ENCODE peak calls at places on chromosomes 4 and X, in five cellular contexts. One of them, this sample, is unnamed. For H3K4me1, the result is how much of the 10 kb centered on the place peaks cover.

GRCh38 chr4:7564242-7564641 is 129.5 kb upstream of the PSAPL1 start:
- DNase-seq in pancreas: no peak
- DNase-seq in CD8-positive, alpha-beta T cell: no peak
- DNase-seq in upper lobe of right lung: no peak
- DNase-seq in Peyer's patch: no peak
- DNase-seq in this sample: no peak

GRCh38 chr4:140861359-140862181 is 105.4 kb upstream of the TBC1D9 start:
- DNase-seq in CD8-positive, alpha-beta T cell: peak
- DNase-seq in pancreas: no peak
- DNase-seq in upper lobe of right lung: no peak
- DNase-seq in Peyer's patch: no peak
- DNase-seq in this sample: peak

GRCh38 chr4:120770897-120771296 is 151.6 kb downstream of the PRDM5 start:
- DNase-seq in pancreas: no peak
- DNase-seq in CD8-positive, alpha-beta T cell: no peak
- DNase-seq in Peyer's patch: no peak
- DNase-seq in upper lobe of right lung: no peak
- DNase-seq in this sample: no peak

GRCh38 chrX:118974088-118974907 is at the start of gene LONRF3:
- DNase-seq in upper lobe of right lung: peak
- DNase-seq in pancreas: peak
- DNase-seq in Peyer's patch: peak
- DNase-seq in CD8-positive, alpha-beta T cell: peak
- DNase-seq in this sample: peak

GRCh38 chrX:700936-701335 is 70.3 kb downstream of the SHOX start:
- DNase-seq in Peyer's patch: no peak
- DNase-seq in upper lobe of right lung: no peak
- DNase-seq in CD8-positive, alpha-beta T cell: no peak
- DNase-seq in pancreas: no peak
- DNase-seq in this sample: no peak

GRCh38 chr4:7042697-7043464 is at the start of gene TADA2B:
- DNase-seq in Peyer's patch: peak
- DNase-seq in upper lobe of right lung: peak
- DNase-seq in pancreas: peak
- DNase-seq in CD8-positive, alpha-beta T cell: peak
- DNase-seq in this sample: peak

GRCh38 chr4:186775867-186776266 is 52.2 kb upstream of the FAT1 start:
- DNase-seq in Peyer's patch: no peak
- DNase-seq in pancreas: no peak
- DNase-seq in CD8-positive, alpha-beta T cell: no peak
- DNase-seq in upper lobe of right lung: no peak
- DNase-seq in this sample: no peak

GRCh38 chr4:661231-661630 is 12.8 kb downstream of the ATP5ME start:
- DNase-seq in upper lobe of right lung: no peak
- DNase-seq in Peyer's patch: no peak
- DNase-seq in CD8-positive, alpha-beta T cell: no peak
- DNase-seq in pancreas: no peak
- DNase-seq in this sample: no peak

GRCh38 chr4:140243345-140243753 is 89.4 kb upstream of the MAML3 start:
- DNase-seq in Peyer's patch: peak
- DNase-seq in pancreas: no peak
- DNase-seq in upper lobe of right lung: peak
- DNase-seq in CD8-positive, alpha-beta T cell: peak
- DNase-seq in this sample: no peak

DNA sequence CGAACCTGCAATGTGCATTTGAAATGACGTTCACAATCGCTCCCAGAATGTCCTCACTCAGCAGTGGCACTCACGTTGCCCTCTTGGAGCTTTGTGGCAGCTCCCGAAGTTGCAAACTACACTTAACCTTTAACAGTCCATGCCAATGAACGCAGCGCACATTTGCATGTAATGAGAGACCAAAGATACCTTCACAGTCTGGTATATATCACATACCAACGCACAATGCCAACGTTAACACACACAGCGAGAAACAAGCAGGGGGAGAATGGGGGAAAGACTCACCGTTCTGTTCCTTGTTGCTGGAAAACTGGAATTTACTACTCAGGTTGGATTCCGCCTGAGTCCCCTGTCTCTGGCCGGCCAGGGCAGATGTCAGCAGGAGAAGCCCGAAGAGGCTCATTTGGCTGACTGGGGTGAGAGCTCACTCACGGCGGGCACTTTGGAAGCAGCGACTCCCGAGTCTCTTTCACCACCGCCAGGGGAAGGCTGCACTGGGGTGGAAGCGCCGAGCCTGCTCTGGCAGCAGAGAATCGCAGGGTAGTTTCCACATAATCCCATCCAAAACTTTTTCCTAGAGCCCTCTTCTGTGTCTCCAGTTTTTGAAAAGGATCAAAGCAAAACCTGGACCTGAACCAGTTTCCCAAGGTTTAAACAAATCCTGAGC is 965 bp downstream of the PDGFC start:
- DNase-seq in Peyer's patch: peak
- DNase-seq in CD8-positive, alpha-beta T cell: no peak
- DNase-seq in pancreas: peak
- DNase-seq in upper lobe of right lung: peak
- DNase-seq in this sample: peak
- TF ChIP-seq CTCF in Peyer's patch: peak
- TF ChIP-seq CTCF in CD8-positive, alpha-beta T cell: no peak
- TF ChIP-seq CTCF in pancreas: peak
- TF ChIP-seq CTCF in upper lobe of right lung: peak
- TF ChIP-seq CTCF in this sample: peak

DNA sequence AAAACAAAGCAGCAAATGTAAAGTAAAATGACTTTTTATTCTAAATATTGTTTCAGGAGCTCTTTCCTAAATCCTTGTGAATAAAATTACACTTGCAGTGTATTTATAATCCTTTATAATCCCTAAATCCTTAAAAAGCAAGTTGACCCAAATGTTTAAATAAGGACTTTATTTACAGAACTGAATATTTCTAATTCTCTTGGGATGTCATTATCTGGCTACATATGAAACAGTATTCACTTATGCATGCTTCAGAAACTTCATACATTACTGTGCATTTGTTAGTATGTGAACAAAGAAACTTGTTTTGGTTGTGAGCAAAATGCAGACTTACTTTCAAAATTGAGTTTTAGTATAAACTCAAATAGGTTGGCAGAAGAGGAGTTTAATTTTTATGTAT is 49.2 kb downstream of the PTTG2 start:
- DNase-seq in CD8-positive, alpha-beta T cell: no peak
- DNase-seq in pancreas: no peak
- DNase-seq in upper lobe of right lung: no peak
- DNase-seq in Peyer's patch: no peak
- DNase-seq in this sample: no peak
- H3K4me1 ChIP-seq in CD8-positive, alpha-beta T cell: under half
- H3K4me1 ChIP-seq in pancreas: under half
- H3K4me1 ChIP-seq in upper lobe of right lung: under half
- H3K4me1 ChIP-seq in Peyer's patch: under half
- H3K4me1 ChIP-seq in this sample: under half

DNA sequence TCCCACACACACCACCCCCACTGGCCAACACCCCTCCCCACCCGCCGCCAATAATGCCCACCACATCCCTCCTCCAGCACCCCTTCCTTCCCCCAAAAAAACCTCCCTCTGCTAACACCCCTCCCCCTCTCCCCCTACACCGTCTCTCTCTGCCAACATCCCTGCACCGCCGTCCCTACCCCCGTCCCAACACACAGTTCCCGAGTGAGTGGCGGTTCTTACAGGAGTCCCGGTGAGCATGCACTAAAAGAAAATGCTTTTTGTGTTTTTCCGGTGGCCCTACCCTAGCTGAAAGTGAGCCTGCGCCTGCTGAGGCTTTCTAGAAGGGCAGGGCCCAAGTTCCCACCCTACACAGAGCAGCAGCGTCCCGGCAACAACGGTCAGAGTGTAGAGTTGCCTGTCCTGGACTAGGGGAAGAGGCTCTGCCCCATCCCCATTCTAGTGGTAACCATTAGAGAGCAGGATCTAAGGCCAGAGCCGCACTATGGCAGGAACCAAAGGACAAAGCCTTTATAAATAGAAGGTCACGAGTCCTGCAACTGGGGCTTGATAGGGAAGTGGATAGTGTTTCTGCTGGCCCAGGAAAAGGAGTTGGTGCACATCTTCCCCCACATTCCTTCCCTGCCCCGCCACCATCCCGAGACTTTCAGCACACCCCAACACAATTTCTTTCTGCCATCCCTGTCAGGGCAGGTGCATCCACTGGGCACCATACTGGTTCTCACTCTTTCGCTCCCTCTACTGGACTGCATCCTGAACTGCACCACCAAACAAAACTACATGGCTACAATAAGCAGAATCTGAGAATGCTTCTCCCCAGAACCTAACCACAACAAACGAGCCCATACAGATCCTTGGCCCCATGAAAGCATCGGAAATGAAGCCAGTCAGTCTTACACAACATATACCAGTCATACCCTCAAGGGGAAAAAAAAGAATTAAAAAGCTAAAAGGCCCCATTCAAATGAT is 78.1 kb upstream of the PAGE3 start:
- DNase-seq in CD8-positive, alpha-beta T cell: peak
- DNase-seq in pancreas: no peak
- DNase-seq in Peyer's patch: no peak
- DNase-seq in upper lobe of right lung: no peak
- DNase-seq in this sample: no peak
- TF ChIP-seq CTCF in CD8-positive, alpha-beta T cell: no peak
- TF ChIP-seq CTCF in pancreas: peak
- TF ChIP-seq CTCF in Peyer's patch: peak
- TF ChIP-seq CTCF in upper lobe of right lung: peak
- TF ChIP-seq CTCF in this sample: peak

GRCh38 chr4:169254546-169254983 is 16.2 kb downstream of the SH3RF1 start:
- DNase-seq in CD8-positive, alpha-beta T cell: no peak
- DNase-seq in pancreas: no peak
- DNase-seq in upper lobe of right lung: no peak
- DNase-seq in Peyer's patch: no peak
- DNase-seq in this sample: peak

GRCh38 chr4:169252339-169253086 is 18.2 kb downstream of the SH3RF1 start:
- DNase-seq in pancreas: no peak
- DNase-seq in upper lobe of right lung: no peak
- DNase-seq in Peyer's patch: no peak
- DNase-seq in CD8-positive, alpha-beta T cell: no peak
- DNase-seq in this sample: no peak

GRCh38 chr4:169253087-169253675 is 17.6 kb downstream of the SH3RF1 start:
- DNase-seq in upper lobe of right lung: no peak
- DNase-seq in CD8-positive, alpha-beta T cell: no peak
- DNase-seq in Peyer's patch: no peak
- DNase-seq in pancreas: no peak
- DNase-seq in this sample: no peak

GRCh38 chr4:169256101-169256612 is 14.6 kb downstream of the SH3RF1 start:
- DNase-seq in upper lobe of right lung: no peak
- DNase-seq in Peyer's patch: no peak
- DNase-seq in CD8-positive, alpha-beta T cell: no peak
- DNase-seq in pancreas: no peak
- DNase-seq in this sample: no peak

GRCh38 chr4:169253904-169254303 is 16.9 kb downstream of the SH3RF1 start:
- DNase-seq in CD8-positive, alpha-beta T cell: no peak
- DNase-seq in pancreas: no peak
- DNase-seq in upper lobe of right lung: no peak
- DNase-seq in Peyer's patch: no peak
- DNase-seq in this sample: no peak
- H3K4me1 ChIP-seq in CD8-positive, alpha-beta T cell: under half
- H3K4me1 ChIP-seq in pancreas: under half
- H3K4me1 ChIP-seq in upper lobe of right lung: half or more
- H3K4me1 ChIP-seq in Peyer's patch: under half
- H3K4me1 ChIP-seq in this sample: half or more

DNA sequence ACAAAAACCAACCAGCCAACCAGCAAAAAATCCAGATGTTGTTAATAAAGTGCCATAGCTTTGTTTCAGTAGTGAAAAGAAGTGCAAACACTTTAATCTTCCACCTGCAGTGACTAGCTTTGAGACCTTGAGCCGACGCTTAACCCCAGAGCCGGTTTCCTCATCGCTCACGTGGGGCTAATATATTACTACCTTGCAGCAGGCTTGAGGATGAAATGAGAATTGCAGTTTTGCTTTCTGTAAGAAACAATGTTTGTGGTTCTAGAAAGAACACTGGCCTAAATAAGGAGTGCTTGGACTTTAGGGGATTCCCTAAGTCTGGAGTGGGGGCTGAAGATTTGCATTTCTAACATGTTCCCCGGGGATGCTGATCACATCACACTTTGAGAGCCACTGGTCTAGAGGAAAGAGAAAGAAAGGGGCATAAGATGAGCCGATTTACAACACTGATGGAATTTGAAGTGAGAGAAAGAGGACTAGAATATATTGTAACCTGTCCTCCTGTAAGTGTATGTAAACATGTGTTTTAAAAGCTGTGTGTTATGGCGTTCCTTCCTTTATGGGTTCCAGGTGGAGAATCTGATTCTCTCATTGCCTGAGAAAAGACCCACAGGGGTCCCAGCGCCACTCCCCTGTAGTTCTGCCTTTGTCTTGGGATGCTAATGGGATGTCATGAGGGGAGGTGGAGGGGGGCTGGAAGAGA is 1.4 kb downstream of the FGF2 start:
- DNase-seq in pancreas: no peak
- DNase-seq in Peyer's patch: no peak
- DNase-seq in CD8-positive, alpha-beta T cell: peak
- DNase-seq in upper lobe of right lung: no peak
- DNase-seq in this sample: peak
- TF ChIP-seq CTCF in pancreas: no peak
- TF ChIP-seq CTCF in Peyer's patch: peak
- TF ChIP-seq CTCF in CD8-positive, alpha-beta T cell: no peak
- TF ChIP-seq CTCF in upper lobe of right lung: peak
- TF ChIP-seq CTCF in this sample: peak

DNA sequence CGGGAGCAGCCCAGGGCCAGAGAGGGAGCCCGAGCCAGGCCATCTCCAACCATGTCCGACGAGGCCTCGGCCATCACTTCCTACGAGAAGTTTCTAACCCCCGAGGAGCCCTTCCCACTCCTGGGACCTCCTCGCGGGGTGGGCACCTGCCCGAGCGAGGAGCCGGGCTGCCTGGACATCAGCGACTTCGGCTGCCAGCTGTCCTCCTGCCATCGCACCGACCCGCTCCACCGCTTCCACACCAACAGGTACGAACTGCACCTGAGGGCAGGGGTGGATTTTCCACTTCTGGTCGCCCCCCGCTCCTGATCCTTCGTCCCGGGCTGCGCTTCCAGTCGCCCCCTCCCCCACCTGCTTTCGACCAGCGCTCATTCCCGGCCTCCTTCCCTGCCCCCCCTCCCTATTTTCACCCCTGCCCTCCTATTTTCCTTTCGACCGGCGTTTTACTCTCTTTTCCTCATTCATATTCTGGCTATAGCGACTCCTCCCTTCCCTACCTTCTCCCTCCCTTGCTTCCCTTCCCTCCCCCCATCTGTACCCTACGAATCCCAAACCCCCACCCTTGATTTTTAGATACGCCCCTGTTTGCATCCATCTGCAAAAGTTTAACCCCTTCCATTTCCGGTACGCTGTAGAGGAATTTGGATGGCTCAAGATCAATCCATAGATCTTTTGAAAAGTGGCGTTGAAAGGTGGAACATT is 633 bp downstream of the FAM199X start:
- DNase-seq in CD8-positive, alpha-beta T cell: no peak
- DNase-seq in pancreas: peak
- DNase-seq in upper lobe of right lung: no peak
- DNase-seq in Peyer's patch: no peak
- DNase-seq in this sample: no peak
- H3K4me1 ChIP-seq in CD8-positive, alpha-beta T cell: under half
- H3K4me1 ChIP-seq in pancreas: under half
- H3K4me1 ChIP-seq in upper lobe of right lung: under half
- H3K4me1 ChIP-seq in Peyer's patch: under half
- H3K4me1 ChIP-seq in this sample: under half

GRCh38 chr4:2354127-2354526 is 64.3 kb downstream of the ZFYVE28 start:
- DNase-seq in upper lobe of right lung: no peak
- DNase-seq in pancreas: no peak
- DNase-seq in CD8-positive, alpha-beta T cell: peak
- DNase-seq in Peyer's patch: no peak
- DNase-seq in this sample: no peak
- TF ChIP-seq CTCF in upper lobe of right lung: peak
- TF ChIP-seq CTCF in pancreas: no peak
- TF ChIP-seq CTCF in CD8-positive, alpha-beta T cell: peak
- TF ChIP-seq CTCF in Peyer's patch: no peak
- TF ChIP-seq CTCF in this sample: no peak

This sample was measured in ascending aorta.